ENCODE peak calls at places on chromosomes 11 and 22, in four cellular contexts. H is endothelial cell of umbilical vein, K is ELF-1, N is choroid plexus epithelial cell. J is an unnamed sample.

GRCh38 chr11:36447514-36447913 is 62.6 kb downstream of the TRAF6 start:
- DNase-seq in H (no peak), K (no peak), N (no peak), J (no peak)

GRCh38 chr11:1766719-1767398 is 3.1 kb upstream of the CTSD start:
- DNase-seq in H (no peak), K (no peak), N (no peak), J (no peak)

GRCh38 chr11:16799890-16800289 is 61.4 kb downstream of the C11orf58 start:
- DNase-seq in H (no peak), K (no peak), N (no peak), J (no peak)

GRCh38 chr11:39541945-39542351 is 1917.5 kb downstream of the LRRC4C start:
- DNase-seq in H (peak), K (peak), N (no peak), J (no peak)

GRCh38 chr11:114562166-114562916 is 2.7 kb upstream of the NXPE1 start:
- DNase-seq in H (peak), K (no peak), N (peak), J (no peak)

GRCh38 chr11:44051171-44051570 is 3.4 kb downstream of the ACCSL start:
- DNase-seq in H (no peak), K (no peak), N (no peak), J (no peak)

GRCh38 chr22:45934659-45935341 is 42.2 kb downstream of the WNT7B start:
- DNase-seq in H (no peak), K (no peak), N (peak), J (no peak)

GRCh38 chr22:27930246-27931060 is 11.4 kb upstream of the PITPNB start:
- DNase-seq in H (no peak), K (peak), N (no peak), J (no peak)

GRCh38 chr11:108199446-108200321 is 22.8 kb downstream of the NPAT start:
- DNase-seq in H (no peak), K (peak), N (peak), J (no peak)

GRCh38 chr11:82980292-82980691 is 78.8 kb downstream of the DDIAS start:
- DNase-seq in H (peak), K (no peak), N (peak), J (peak)

GRCh38 chr11:108562746-108563581 is 30.6 kb downstream of the EXPH5 start:
- DNase-seq in H (no peak), K (peak), N (peak), J (no peak)

GRCh38 chr11:23539556-23539955 is 679.3 kb upstream of the CCDC179 start:
- DNase-seq in H (no peak), K (no peak), N (peak), J (no peak)

GRCh38 chr22:44116331-44116730 is 64.4 kb upstream of the PARVG start:
- DNase-seq in H (no peak), K (no peak), N (no peak), J (no peak)

GRCh38 chr22:32737811-32738210 is 63.7 kb upstream of the TIMP3 start:
- DNase-seq in H (no peak), K (no peak), N (no peak), J (no peak)

GRCh38 chr11:128715691-128716153 is 21.9 kb downstream of the FLI1 start:
- DNase-seq in H (peak), K (no peak), N (peak), J (peak)

GRCh38 chr11:45817191-45817590 is 12.2 kb downstream of the SLC35C1 start:
- DNase-seq in H (no peak), K (no peak), N (no peak), J (no peak)

GRCh38 chr11:79400717-79401330 is 40.0 kb downstream of the TENM4 start:
- DNase-seq in H (no peak), K (peak), N (peak), J (no peak)

GRCh38 chr11:91742155-91742554 is 482.5 kb upstream of the FAT3 start:
- DNase-seq in H (no peak), K (no peak), N (no peak), J (no peak)

GRCh38 chr11:68411501-68411991 is 49.0 kb upstream of the PPP6R3 start:
- DNase-seq in H (no peak), K (no peak), N (no peak), J (no peak)

GRCh38 chr22:23222875-23223565 is 42.7 kb downstream of the BCR start:
- DNase-seq in H (no peak), K (no peak), N (no peak), J (no peak)

GRCh38 chr11:33773399-33774355 is 643 bp downstream of the FBXO3 start:
- DNase-seq in H (peak), K (peak), N (no peak), J (no peak)

J was measured in pulmonary artery endothelial cell.